ENCODE peak calls at places on chromosomes 7 and 10, in five cellular contexts. K, G, T, O and W are unnamed samples. For H3K4me1 and H3K9me3, the result is how much of the 10 kb centered on the place peaks cover.

GRCh38 chr7:92682767-92683539 is 92.8 kb upstream of the FAM133B start:
- DNase-seq in K (no peak), G (no peak), T (no peak), O (no peak), W (peak)

GRCh38 chr10:110447886-110448285 is 49.8 kb upstream of the DUSP5 start:
- DNase-seq in K (no peak), G (no peak), T (no peak), O (no peak), W (no peak)

GRCh38 chr7:128877756-128878120 is 15.1 kb downstream of the ATP6V1F start:
- DNase-seq in K (no peak), G (no peak), T (no peak), O (no peak), W (no peak)

GRCh38 chr10:110398419-110399162 is 93.9 kb upstream of the SMNDC1 start:
- DNase-seq in K (peak), G (no peak), T (peak), O (no peak), W (no peak)

GRCh38 chr7:134453526-134453925 is 5.4 kb downstream of the AKR1B1 start:
- DNase-seq in K (no peak), G (no peak), T (no peak), O (no peak), W (no peak)

GRCh38 chr10:30697806-30698205 is 68.3 kb upstream of the LYZL2 start:
- DNase-seq in K (no peak), G (no peak), T (no peak), O (no peak), W (no peak)

GRCh38 chr10:62614389-62615157 is 189.9 kb upstream of the ADO start:
- DNase-seq in K (no peak), G (no peak), T (no peak), O (no peak), W (peak)

GRCh38 chr7:155291045-155291530 is 6.6 kb upstream of the INSIG1 start:
- DNase-seq in K (peak), G (peak), T (no peak), O (no peak), W (peak)

GRCh38 chr10:5545011-5545410 is 20.2 kb downstream of the CALML3 start:
- DNase-seq in K (peak), G (peak), T (no peak), O (no peak), W (no peak)

GRCh38 chr10:28879875-28880381 is 202.6 kb downstream of the BAMBI start:
- DNase-seq in K (no peak), G (no peak), T (peak), O (no peak), W (no peak)

GRCh38 chr10:79454259-79454658 is 8.8 kb upstream of the ZCCHC24 start:
- DNase-seq in K (peak), G (no peak), T (no peak), O (no peak), W (no peak)

GRCh38 chr7:66301249-66301648 is 96.1 kb downstream of the TPST1 start:
- DNase-seq in K (no peak), G (no peak), T (no peak), O (no peak), W (no peak)

GRCh38 chr7:109879429-109879828 is 1211.5 kb upstream of the LRRN3 start:
- DNase-seq in K (no peak), G (no peak), T (no peak), O (no peak), W (no peak)

GRCh38 chr10:49441488-49442476 is 45.9 kb upstream of the DRGX start:
- DNase-seq in K (no peak), G (no peak), T (no peak), O (peak), W (no peak)

GRCh38 chr7:32588657-32589056 is 93.4 kb downstream of the AVL9 start:
- DNase-seq in K (no peak), G (no peak), T (no peak), O (no peak), W (no peak)

GRCh38 chr10:34194259-34194658 is 620.8 kb downstream of the PARD3 start:
- DNase-seq in K (peak), G (no peak), T (no peak), O (no peak), W (no peak)

GRCh38 chr7:1668486-1668931 is 1.6 kb upstream of the ELFN1 start:
- DNase-seq in K (peak), G (peak), T (peak), O (no peak), W (no peak)

GRCh38 chr10:76461024-76461423 is 1029.6 kb downstream of the LRMDA start:
- DNase-seq in K (no peak), G (no peak), T (no peak), O (no peak), W (no peak)

GRCh38 chr7:107501593-107501992 is 31.7 kb downstream of the GPR22 start:
- DNase-seq in K (no peak), G (no peak), T (no peak), O (peak), W (no peak)

DNA sequence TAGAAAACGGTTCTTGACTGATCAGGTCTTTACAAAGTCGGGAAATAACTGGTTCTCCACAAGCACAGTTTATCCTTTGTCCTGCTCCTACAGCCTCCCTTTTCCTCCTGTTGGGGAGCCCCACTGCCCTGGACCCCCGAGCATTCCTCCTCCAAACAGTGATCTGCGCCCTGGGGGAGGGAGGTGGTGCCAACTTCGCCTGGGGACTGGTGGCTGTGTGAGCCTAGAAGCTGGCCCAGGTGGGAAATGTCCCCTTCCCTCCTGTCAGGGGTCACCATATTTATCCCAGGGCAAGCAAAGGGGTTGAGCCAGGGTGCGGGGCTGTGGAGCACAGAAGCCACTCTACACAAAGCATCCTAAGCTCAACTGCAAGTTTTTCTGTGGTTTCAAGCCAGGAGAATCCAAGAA is 5.2 kb downstream of the HMX3 start:
- DNase-seq in K (no peak), G (no peak), T (no peak), O (no peak), W (no peak)
- H3K4me1 ChIP-seq in K (under half), G (under half), T (under half), O (half or more), W (half or more)

DNA sequence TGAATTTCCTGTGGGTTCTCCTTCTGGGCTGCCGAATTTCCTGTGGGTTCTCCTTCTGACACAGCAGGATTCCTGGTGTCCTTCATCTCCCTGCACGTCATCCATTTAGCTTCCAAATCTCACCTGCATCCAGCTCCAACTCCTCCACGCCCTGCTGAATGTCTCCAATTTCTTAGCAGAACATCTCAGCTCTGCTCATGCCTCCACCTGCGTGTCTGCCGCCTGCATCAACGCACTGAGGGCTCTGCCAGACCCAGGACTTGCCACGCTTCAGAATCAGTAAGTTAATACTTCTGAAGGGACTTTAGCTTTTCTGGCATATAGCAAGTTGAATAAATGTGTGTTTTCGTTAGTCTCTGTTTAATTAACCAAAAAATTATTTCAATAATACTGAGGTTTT is 31.1 kb upstream of the VIPR2 start:
- DNase-seq in K (no peak), G (no peak), T (no peak), O (peak), W (no peak)
- H3K9me3 ChIP-seq in K (under half), G (under half), T (under half), O (under half), W (under half)

DNA sequence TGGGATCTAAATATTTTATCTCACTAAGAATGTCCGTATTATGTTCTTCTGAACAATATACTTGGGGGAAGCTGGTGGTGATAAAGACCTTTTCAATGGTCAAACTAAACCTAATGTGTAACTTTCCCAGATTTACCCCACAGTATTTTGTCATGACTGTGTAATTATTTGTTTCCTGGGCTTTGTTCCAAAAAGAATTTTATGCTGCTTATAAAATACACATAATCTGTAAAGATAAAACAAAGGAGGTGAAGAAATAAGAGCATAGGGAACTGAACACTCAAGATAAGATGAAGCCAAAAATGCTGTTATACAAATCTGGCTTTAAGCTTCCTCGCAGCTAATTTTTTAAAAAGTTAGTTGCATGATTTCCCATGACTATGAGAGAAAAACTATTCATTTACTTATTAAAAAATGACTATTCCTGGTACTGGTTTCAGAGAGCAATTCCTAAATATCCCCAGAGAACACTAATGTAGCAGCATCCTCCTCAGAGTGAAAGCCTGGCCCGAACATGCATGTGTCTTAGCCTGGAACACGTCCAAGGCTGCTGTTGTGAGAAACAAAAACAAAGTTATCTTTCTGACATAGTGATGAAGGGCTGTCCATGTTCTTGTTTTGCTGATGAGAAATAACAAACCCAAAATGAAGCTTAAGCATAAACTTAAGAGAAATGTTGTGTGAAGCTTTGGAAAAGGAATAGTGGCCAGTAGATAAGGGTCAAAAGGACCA is 33.9 kb downstream of the MALSU1 start:
- DNase-seq in K (no peak), G (no peak), T (no peak), O (no peak), W (no peak)
- H3K27ac ChIP-seq in K (no peak), G (peak), T (no peak), O (no peak), W (no peak)

GRCh38 chr10:104966563-104967280 is 325.6 kb downstream of the SORCS3 start:
- DNase-seq in K (no peak), G (no peak), T (no peak), O (no peak), W (no peak)
- H3K4me1 ChIP-seq in K (under half), G (under half), T (under half), O (under half), W (under half)